ENCODE peak calls at places on chromosome 11, in seven cellular contexts. E is H9, H is mesenchymal stem cell, J is IMR-90, F is mesendoderm, S is trophoblast cell, V is H1. K is an unnamed sample.

GRCh38 chr11:2301631-2302272 is at the start of the genes C11orf21 and TSPAN32:
- DNase-seq in E (no peak), H (peak), J (peak), F (no peak), S (no peak), V (no peak), K (no peak)

GRCh38 chr11:776459-777287 is 614 bp downstream of the GATD1 start:
- DNase-seq in E (peak), H (peak), J (no peak), F (peak), S (no peak), V (no peak), K (no peak)

GRCh38 chr11:118092907-118093571 is 6.3 kb upstream of the SMIM35 start:
- DNase-seq in E (no peak), H (no peak), J (no peak), F (no peak), S (no peak), V (no peak), K (peak)

GRCh38 chr11:117192401-117192875 is 6.7 kb upstream of the TAGLN start:
- DNase-seq in E (no peak), H (no peak), J (no peak), F (no peak), S (no peak), V (no peak), K (no peak)

GRCh38 chr11:45392621-45393183 is 106.6 kb upstream of the SYT13 start:
- DNase-seq in E (no peak), H (peak), J (no peak), F (no peak), S (no peak), V (no peak), K (no peak)

GRCh38 chr11:60625262-60625661 is 74.2 kb upstream of the MS4A8 start:
- DNase-seq in E (peak), H (peak), J (peak), F (peak), S (no peak), V (no peak), K (no peak)

GRCh38 chr11:132111781-132112380 is 741.5 kb downstream of the NTM start:
- DNase-seq in E (no peak), H (peak), J (peak), F (peak), S (no peak), V (no peak), K (no peak)

GRCh38 chr11:74777038-74777437 is 28.4 kb downstream of the RNF169 start:
- DNase-seq in E (no peak), H (no peak), J (no peak), F (peak), S (peak), V (no peak), K (no peak)

GRCh38 chr11:8442301-8442700 is 151.7 kb downstream of the STK33 start:
- DNase-seq in E (peak), H (no peak), J (no peak), F (peak), S (no peak), V (no peak), K (peak)

GRCh38 chr11:501001-501682 is 5.9 kb downstream of the RNH1 start:
- DNase-seq in E (no peak), H (no peak), J (no peak), F (no peak), S (no peak), V (no peak), K (no peak)

GRCh38 chr11:134469627-134470026 is 57.6 kb upstream of the B3GAT1 start:
- DNase-seq in E (no peak), H (no peak), J (no peak), F (peak), S (no peak), V (no peak), K (no peak)

GRCh38 chr11:120931057-120931779 is 92.7 kb upstream of the TBCEL start:
- DNase-seq in E (peak), H (no peak), J (no peak), F (peak), S (no peak), V (no peak), K (no peak)

GRCh38 chr11:120928506-120929062 is 95.3 kb upstream of the TBCEL start:
- DNase-seq in E (no peak), H (no peak), J (no peak), F (peak), S (no peak), V (no peak), K (no peak)

GRCh38 chr11:120932305-120932905 is 91.5 kb upstream of the TBCEL start:
- DNase-seq in E (no peak), H (no peak), J (no peak), F (peak), S (no peak), V (no peak), K (no peak)

GRCh38 chr11:120929090-120929489 is 94.8 kb upstream of the TBCEL start:
- DNase-seq in E (no peak), H (no peak), J (no peak), F (no peak), S (no peak), V (no peak), K (no peak)

DNA sequence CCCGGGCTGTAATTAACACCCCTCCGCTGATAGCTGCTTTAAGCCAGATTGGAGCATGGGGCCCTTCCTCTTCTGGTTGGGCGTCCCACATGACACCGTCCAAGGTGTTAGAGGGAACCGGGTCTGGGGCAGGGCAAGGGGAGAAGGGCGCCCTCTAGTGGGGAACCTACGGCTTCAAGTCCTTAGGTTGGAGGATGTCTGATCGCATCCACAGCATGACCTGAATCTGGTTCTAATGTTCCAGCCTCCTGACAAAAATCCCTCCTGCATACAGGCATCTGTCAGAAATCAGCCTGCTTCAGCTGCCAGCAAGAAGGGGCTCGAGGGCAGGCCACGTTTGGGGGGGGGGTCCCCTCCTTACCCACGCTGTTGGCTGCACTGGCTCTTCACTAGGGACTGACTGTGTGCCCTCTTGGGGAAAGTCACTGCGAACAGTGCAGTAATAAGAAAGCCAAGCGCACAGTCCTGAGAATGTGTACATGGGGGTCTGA is 94.2 kb upstream of the TBCEL start:
- DNase-seq in E (peak), H (peak), J (peak), F (peak), S (peak), V (peak), K (peak)
- H2AK5ac ChIP-seq in E (no peak), H (no peak), J (no peak), F (no peak), S (no peak), V (no peak), K (no peak)

DNA sequence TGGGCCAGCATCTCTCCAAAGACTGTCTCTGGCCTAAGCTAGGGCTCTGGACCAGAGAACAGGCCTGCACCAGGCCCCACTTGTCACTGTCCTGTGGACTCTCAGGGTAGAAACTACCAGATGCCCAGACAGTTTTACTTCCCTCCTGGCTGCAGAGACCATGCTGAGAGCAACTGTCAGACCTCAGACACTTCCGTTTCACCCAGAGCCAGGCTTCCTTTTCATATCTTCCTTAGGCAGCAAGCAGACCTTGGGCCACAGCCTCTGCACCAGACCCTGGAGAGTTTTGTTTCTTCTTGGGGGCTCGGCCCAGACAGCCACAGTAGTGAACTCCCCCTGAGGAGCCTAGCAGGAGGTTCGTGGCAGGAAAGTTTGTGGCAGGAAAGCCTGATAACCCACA is 12.1 kb upstream of the FCHSD2 start:
- DNase-seq in E (no peak), H (no peak), J (no peak), F (no peak), S (no peak), V (no peak), K (no peak)
- H3K27ac ChIP-seq in E (no peak), H (no peak), J (no peak), F (no peak), S (no peak), V (no peak), K (no peak)

GRCh38 chr11:122391049-122391448 is 264.5 kb upstream of the UBASH3B start:
- DNase-seq in E (no peak), H (no peak), J (no peak), F (no peak), S (no peak), V (no peak), K (no peak)

GRCh38 chr11:122395282-122395681 is 260.2 kb upstream of the UBASH3B start:
- DNase-seq in E (no peak), H (no peak), J (no peak), F (no peak), S (no peak), V (no peak), K (no peak)

GRCh38 chr11:122392508-122392907 is 263.0 kb upstream of the UBASH3B start:
- DNase-seq in E (no peak), H (no peak), J (no peak), F (no peak), S (no peak), V (no peak), K (no peak)

GRCh38 chr11:122394326-122394725 is 261.2 kb upstream of the UBASH3B start:
- DNase-seq in E (no peak), H (no peak), J (no peak), F (no peak), S (no peak), V (no peak), K (peak)

DNA sequence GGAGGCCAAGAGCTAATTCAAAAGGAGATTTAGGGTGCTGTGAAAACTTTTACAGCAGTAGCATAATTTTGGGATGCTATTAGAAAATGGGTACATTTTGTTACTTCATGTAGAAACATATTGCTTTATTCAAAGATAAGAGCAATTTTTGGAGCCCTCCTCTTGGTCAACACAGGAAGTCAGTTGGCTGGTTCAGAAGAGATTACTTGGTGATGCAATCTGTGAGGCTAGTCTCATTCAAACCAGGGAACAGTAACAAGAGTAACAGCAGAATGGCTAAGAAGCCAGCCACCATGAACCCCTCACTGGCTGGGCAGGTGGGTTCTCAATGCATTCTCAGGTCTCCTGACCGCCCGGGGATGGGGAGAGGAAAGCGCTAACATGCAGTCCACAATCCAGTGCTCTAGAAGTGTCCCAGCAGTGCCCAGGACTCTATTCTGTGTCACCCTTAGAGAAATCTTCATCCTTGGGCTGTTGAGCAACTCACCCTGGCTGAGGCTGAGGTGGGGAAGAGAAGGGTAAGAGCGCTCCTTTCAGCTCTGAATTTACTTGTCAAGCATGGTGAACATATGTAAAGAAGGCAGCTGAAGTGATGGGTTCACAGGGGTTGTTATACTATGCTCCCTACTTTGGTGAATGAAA is 262.2 kb upstream of the UBASH3B start:
- DNase-seq in E (no peak), H (no peak), J (no peak), F (no peak), S (no peak), V (no peak), K (no peak)
- H2BK120ac ChIP-seq in E (no peak), H (no peak), J (no peak), F (no peak), S (no peak), V (no peak), K (no peak)

GRCh38 chr11:57436031-57436430 is 9.1 kb upstream of the SLC43A3 start:
- DNase-seq in E (no peak), H (no peak), J (no peak), F (no peak), S (no peak), V (no peak), K (no peak)
- H2AK5ac ChIP-seq in E (no peak), H (no peak), J (no peak), F (no peak), S (no peak), V (no peak), K (no peak)

GRCh38 chr11:19576903-19577302 is 135.7 kb upstream of the NAV2 start:
- DNase-seq in E (no peak), H (no peak), J (no peak), F (no peak), S (no peak), V (no peak), K (no peak)

GRCh38 chr11:19576054-19576453 is 136.6 kb upstream of the NAV2 start:
- DNase-seq in E (no peak), H (no peak), J (peak), F (no peak), S (no peak), V (no peak), K (no peak)

GRCh38 chr11:19577849-19578619 is 134.6 kb upstream of the NAV2 start:
- DNase-seq in E (no peak), H (peak), J (peak), F (no peak), S (no peak), V (no peak), K (no peak)

GRCh38 chr11:19578871-19579270 is 133.8 kb upstream of the NAV2 start:
- DNase-seq in E (no peak), H (no peak), J (no peak), F (no peak), S (no peak), V (no peak), K (no peak)

DNA sequence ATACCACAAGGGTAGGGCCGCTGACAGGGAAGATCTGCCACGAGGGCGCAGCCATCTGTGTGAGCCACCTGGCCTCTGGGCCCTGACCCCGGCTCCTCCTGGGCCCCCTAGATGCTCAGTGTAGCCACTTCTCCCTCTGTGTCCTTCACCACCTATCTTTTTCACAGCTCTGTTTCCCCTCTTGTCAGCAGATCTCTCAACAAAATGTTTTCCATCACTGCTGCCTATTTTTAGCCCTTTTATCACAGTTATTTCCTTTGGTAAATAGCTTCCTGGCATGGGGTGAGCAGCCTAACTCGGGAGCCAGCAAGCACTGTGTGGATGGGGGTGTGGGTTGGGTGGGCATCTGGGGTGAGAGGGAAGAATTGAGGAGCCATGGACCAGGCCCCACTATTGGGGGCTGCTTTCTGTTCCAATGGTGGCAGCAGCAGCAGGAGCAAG is 135.2 kb upstream of the NAV2 start:
- DNase-seq in E (no peak), H (peak), J (no peak), F (peak), S (no peak), V (no peak), K (no peak)
- H3K27ac ChIP-seq in E (no peak), H (no peak), J (peak), F (no peak), S (no peak), V (no peak), K (no peak)

GRCh38 chr11:88281317-88281712 is 56.2 kb downstream of the CTSC start:
- DNase-seq in E (no peak), H (no peak), J (no peak), F (peak), S (no peak), V (no peak), K (no peak)
- H2BK120ac ChIP-seq in E (no peak), H (no peak), J (no peak), F (no peak), S (no peak), V (no peak), K (no peak)

GRCh38 chr11:32829157-32829679 is 509 bp upstream of the PRRG4 start:
- DNase-seq in E (no peak), H (peak), J (no peak), F (no peak), S (no peak), V (no peak), K (no peak)

GRCh38 chr11:32831241-32831640 is 1.5 kb downstream of the PRRG4 start:
- DNase-seq in E (no peak), H (no peak), J (no peak), F (no peak), S (no peak), V (no peak), K (no peak)

GRCh38 chr11:32830796-32831195 is 1.1 kb downstream of the PRRG4 start:
- DNase-seq in E (no peak), H (no peak), J (no peak), F (no peak), S (peak), V (no peak), K (no peak)

GRCh38 chr11:32829680-32830412 is at the start of gene PRRG4:
- DNase-seq in E (peak), H (no peak), J (peak), F (peak), S (peak), V (peak), K (peak)

DNA sequence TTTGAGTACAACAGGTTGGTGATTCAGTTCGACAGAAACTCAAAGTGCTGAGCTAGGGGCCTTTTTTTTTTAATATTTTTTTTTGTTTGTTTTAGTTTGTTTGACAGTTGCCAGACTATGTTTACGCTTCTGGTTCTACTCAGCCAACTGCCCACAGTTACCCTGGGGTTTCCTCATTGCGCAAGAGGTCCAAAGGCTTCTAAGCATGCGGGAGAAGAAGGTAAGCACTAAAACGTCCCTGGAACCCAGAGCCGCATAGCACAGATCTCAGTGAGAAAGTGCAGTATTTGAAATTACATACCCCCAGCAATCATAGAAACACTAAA is 649 bp downstream of the PRRG4 start:
- DNase-seq in E (no peak), H (peak), J (no peak), F (no peak), S (peak), V (no peak), K (no peak)
- H2AK5ac ChIP-seq in E (no peak), H (no peak), J (no peak), F (no peak), S (no peak), V (no peak), K (no peak)

DNA sequence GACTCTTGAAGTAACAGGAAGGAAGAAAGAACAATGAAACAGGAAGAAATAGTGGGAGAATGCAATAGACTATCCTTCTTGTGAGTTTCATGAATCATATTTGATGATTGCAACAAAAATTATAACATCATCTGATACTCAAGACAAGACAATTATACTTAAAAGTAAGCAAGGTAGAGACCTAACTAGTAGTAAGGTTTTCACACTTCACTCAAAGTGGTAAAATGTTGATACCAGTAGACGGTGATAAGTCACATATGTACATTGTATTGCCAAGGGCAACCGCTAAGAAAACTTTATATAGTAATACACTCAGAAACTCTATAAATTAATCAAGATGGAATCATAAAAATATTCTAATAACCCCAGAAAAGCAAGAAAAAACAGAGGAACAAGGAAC is 107.8 kb downstream of the CYP2R1 start:
- DNase-seq in E (no peak), H (no peak), J (no peak), F (no peak), S (no peak), V (no peak), K (no peak)
- H3K27ac ChIP-seq in E (no peak), H (no peak), J (no peak), F (no peak), S (no peak), V (no peak), K (no peak)